ENCODE peak calls at places on chromosome 11, in eight cellular contexts. D is tibial nerve, L is tibial artery, P is RWPE1, H is coronary artery, G is astrocyte of the spinal cord, U is uterus, B is HFFc6. Z is an unnamed sample.
A peak's percentile ranks its signal among the peaks of the same experiment; 100 is the strongest.

GRCh38 chr11:64444838-64445441 is 86.0 kb downstream of the RPS6KA4 start:
- DNase-seq in D (no peak), L (no peak), P (peak; percentile 48), H (no peak), G (no peak), U (no peak), B (peak; percentile 11), Z (no peak)

GRCh38 chr11:788953-789940 is 643 bp downstream of the CEND1 start:
- DNase-seq in D (no peak), L (no peak), P (no peak), H (no peak), G (no peak), U (no peak), B (no peak), Z (no peak)

GRCh38 chr11:17272823-17273222 is 3.7 kb upstream of the NUCB2 start:
- DNase-seq in D (no peak), L (no peak), P (no peak), H (no peak), G (no peak), U (no peak), B (no peak), Z (no peak)

GRCh38 chr11:95307310-95307709 is 76.3 kb upstream of the SESN3 start:
- DNase-seq in D (no peak), L (no peak), P (no peak), H (no peak), G (no peak), U (no peak), B (no peak), Z (no peak)

GRCh38 chr11:416757-417621 is 2.2 kb upstream of the SIGIRR start:
- DNase-seq in D (no peak), L (no peak), P (peak; percentile 44), H (no peak), G (no peak), U (no peak), B (no peak), Z (no peak)

GRCh38 chr11:36292311-36292722 is 3.1 kb upstream of the COMMD9 start:
- DNase-seq in D (no peak), L (no peak), P (peak; percentile 41), H (no peak), G (peak; percentile 46), U (no peak), B (peak; percentile 26), Z (no peak)

GRCh38 chr11:96161271-96162089 is 181.5 kb downstream of the MAML2 start:
- DNase-seq in D (no peak), L (no peak), P (no peak), H (no peak), G (peak; percentile 60), U (no peak), B (peak; percentile 67), Z (no peak)

GRCh38 chr11:116689413-116690127 is 83.2 kb downstream of the BUD13 start:
- DNase-seq in D (no peak), L (no peak), P (no peak), H (no peak), G (no peak), U (peak; percentile 3), B (no peak), Z (peak; percentile 77)

GRCh38 chr11:128891410-128891861 is 280 bp downstream of the KCNJ5 start:
- DNase-seq in D (no peak), L (no peak), P (no peak), H (no peak), G (no peak), U (no peak), B (no peak), Z (no peak)

GRCh38 chr11:1837171-1838076 is 1.4 kb upstream of the TNNI2 start:
- DNase-seq in D (peak; percentile 40), L (no peak), P (peak; percentile 34), H (no peak), G (peak; percentile 44), U (peak; percentile 78), B (peak; percentile 9), Z (no peak)

GRCh38 chr11:113675003-113675471 is 31.1 kb downstream of the TMPRSS5 start:
- DNase-seq in D (no peak), L (no peak), P (peak; percentile 38), H (peak; percentile 50), G (peak; percentile 96), U (no peak), B (peak; percentile 67), Z (no peak)

GRCh38 chr11:120344302-120345004 is 8.2 kb downstream of the ARHGEF12 start:
- DNase-seq in D (no peak), L (no peak), P (no peak), H (no peak), G (peak; percentile 64), U (no peak), B (peak; percentile 40), Z (no peak)

GRCh38 chr11:93085097-93085496 is 112.7 kb downstream of the SLC36A4 start:
- DNase-seq in D (no peak), L (no peak), P (no peak), H (no peak), G (peak; percentile 12), U (no peak), B (peak; percentile 7), Z (no peak)

GRCh38 chr11:1353383-1354124 is 36.2 kb upstream of the BRSK2 start:
- DNase-seq in D (no peak), L (no peak), P (no peak), H (no peak), G (no peak), U (no peak), B (no peak), Z (no peak)

GRCh38 chr11:110355011-110355744 is 58.8 kb upstream of the RDX start:
- DNase-seq in D (no peak), L (no peak), P (no peak), H (no peak), G (no peak), U (no peak), B (no peak), Z (no peak)

GRCh38 chr11:92357344-92357743 is 132.7 kb downstream of the FAT3 start:
- DNase-seq in D (no peak), L (no peak), P (peak; percentile 59), H (no peak), G (no peak), U (no peak), B (no peak), Z (no peak)

GRCh38 chr11:27012254-27012921 is 18.5 kb downstream of the FIBIN start:
- DNase-seq in D (no peak), L (no peak), P (no peak), H (no peak), G (peak; percentile 89), U (no peak), B (peak; percentile 34), Z (no peak)

GRCh38 chr11:15845261-15845660 is 511.1 kb downstream of the SOX6 start:
- DNase-seq in D (no peak), L (no peak), P (no peak), H (no peak), G (no peak), U (no peak), B (no peak), Z (no peak)

GRCh38 chr11:29328961-29329441 is 687.8 kb downstream of the KCNA4 start:
- DNase-seq in D (no peak), L (no peak), P (peak; percentile 45), H (no peak), G (peak; percentile 87), U (no peak), B (peak; percentile 66), Z (no peak)

GRCh38 chr11:34558211-34558610 is 44.6 kb upstream of the ELF5 start:
- DNase-seq in D (no peak), L (no peak), P (peak; percentile 40), H (no peak), G (peak; percentile 17), U (no peak), B (no peak), Z (no peak)

GRCh38 chr11:43802509-43802908 is 78.1 kb upstream of the ALKBH3 start:
- DNase-seq in D (no peak), L (no peak), P (no peak), H (no peak), G (no peak), U (no peak), B (no peak), Z (no peak)

GRCh38 chr11:44632466-44633123 is 67.1 kb downstream of the CD82 start:
- DNase-seq in D (no peak), L (no peak), P (no peak), H (peak; percentile 50), G (no peak), U (no peak), B (no peak), Z (peak; percentile 75)

GRCh38 chr11:110991621-110992355 is 253.7 kb upstream of the POU2AF2 start:
- DNase-seq in D (peak; percentile 58), L (peak; percentile 24), P (no peak), H (no peak), G (peak; percentile 56), U (peak; percentile 49), B (no peak), Z (no peak)

GRCh38 chr11:10514210-10514609 is 26.8 kb downstream of the RNF141 start:
- DNase-seq in D (no peak), L (no peak), P (no peak), H (no peak), G (peak; percentile 26), U (no peak), B (no peak), Z (no peak)
- TF ChIP-seq CTCF in D (peak; percentile 13), L (peak; percentile 44), P (peak; percentile 40), H (no peak), G (peak; percentile 13), U (peak; percentile 30), B (peak; percentile 81), Z (peak; percentile 61)

DNA sequence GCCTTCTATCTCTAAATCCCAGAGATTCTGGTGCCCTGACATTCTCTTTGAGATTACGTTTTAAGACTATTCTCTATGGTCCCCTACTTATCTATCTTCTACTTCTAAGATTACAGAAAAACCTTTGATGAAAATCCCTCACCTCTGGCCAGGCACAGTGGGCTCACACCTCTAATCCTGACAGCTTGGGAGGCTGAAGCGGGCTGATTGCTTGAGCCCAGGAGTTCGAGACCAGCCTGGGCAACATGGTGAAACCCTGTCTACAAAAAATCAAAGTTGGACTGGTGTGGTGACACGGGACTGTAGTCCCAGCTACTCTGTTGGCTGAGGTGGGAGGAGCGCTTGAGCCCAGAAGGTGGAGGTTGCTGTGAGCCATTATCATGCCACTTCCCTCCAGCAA is 14.4 kb downstream of the NUP98 start:
- DNase-seq in D (no peak), L (no peak), P (no peak), H (no peak), G (no peak), U (no peak), B (no peak), Z (no peak)
- TF ChIP-seq CTCF in D (no peak), L (no peak), P (no peak), H (no peak), G (no peak), U (no peak), B (no peak), Z (no peak)

GRCh38 chr11:102864724-102865123 is 10.1 kb downstream of the MMP12 start:
- DNase-seq in D (no peak), L (no peak), P (no peak), H (no peak), G (no peak), U (no peak), B (no peak), Z (no peak)

GRCh38 chr11:102869354-102869753 is 5.4 kb downstream of the MMP12 start:
- DNase-seq in D (no peak), L (no peak), P (no peak), H (no peak), G (no peak), U (no peak), B (no peak), Z (no peak)

GRCh38 chr11:102868359-102868758 is 6.4 kb downstream of the MMP12 start:
- DNase-seq in D (no peak), L (no peak), P (peak; percentile 48), H (no peak), G (no peak), U (no peak), B (peak; percentile 50), Z (no peak)
- TF ChIP-seq CTCF in D (no peak), L (no peak), P (no peak), H (no peak), G (no peak), U (no peak), B (no peak), Z (no peak)

GRCh38 chr11:5983443-5983842 is 3.3 kb downstream of the OR52L1 start:
- DNase-seq in D (no peak), L (no peak), P (no peak), H (no peak), G (no peak), U (no peak), B (no peak), Z (no peak)
- TF ChIP-seq CTCF in D (no peak), L (no peak), P (no peak), H (no peak), G (no peak), U (no peak), B (no peak), Z (no peak)

Z was measured in osteocyte.